ENCODE peak calls at places on chromosomes 7 and 10, in six cellular contexts. Z is HCT116, I is HL-60, C is SK-N-SH, Q is A549, B is GM23338. X is an unnamed sample.
A peak's percentile ranks its signal among the peaks of the same experiment; 100 is the strongest.

GRCh38 chr10:75223507-75223906 is 12.2 kb downstream of the COMTD1 start:
- DNase-seq in Z (no peak), I (no peak), C (no peak), Q (no peak), B (peak; percentile 83), X (no peak)

GRCh38 chr10:63114031-63114814 is 18.9 kb upstream of the NRBF2 start:
- DNase-seq in Z (no peak), I (peak; percentile 86), C (no peak), Q (no peak), B (no peak), X (no peak)

GRCh38 chr10:76382381-76382851 is 951.0 kb downstream of the LRMDA start:
- DNase-seq in Z (no peak), I (no peak), C (no peak), Q (no peak), B (no peak), X (no peak)

GRCh38 chr10:43114743-43115611 is 23.3 kb upstream of the CSGALNACT2 start:
- DNase-seq in Z (no peak), I (no peak), C (no peak), Q (no peak), B (no peak), X (no peak)

GRCh38 chr7:35758421-35758820 is 42.4 kb upstream of the SEPTIN7 start:
- DNase-seq in Z (no peak), I (no peak), C (peak; percentile 53), Q (peak; percentile 16), B (peak; percentile 48), X (no peak)

GRCh38 chr7:133434246-133434865 is 181.5 kb downstream of the EXOC4 start:
- DNase-seq in Z (no peak), I (peak; percentile 28), C (peak; percentile 61), Q (peak; percentile 21), B (peak; percentile 66), X (no peak)

GRCh38 chr10:91799580-91799975 is 1.4 kb downstream of the TNKS2 start:
- DNase-seq in Z (no peak), I (no peak), C (no peak), Q (peak; percentile 21), B (no peak), X (no peak)

GRCh38 chr7:42222891-42223290 is 14.1 kb downstream of the GLI3 start:
- DNase-seq in Z (no peak), I (no peak), C (no peak), Q (no peak), B (peak; percentile 85), X (no peak)

GRCh38 chr7:132152490-132152889 is 423.8 kb downstream of the PLXNA4 start:
- DNase-seq in Z (no peak), I (no peak), C (no peak), Q (no peak), B (no peak), X (no peak)

GRCh38 chr10:46544989-46545791 is 11.3 kb downstream of the GPRIN2 start:
- DNase-seq in Z (peak; percentile 10), I (peak; percentile 34), C (peak; percentile 62), Q (peak; percentile 89), B (peak; percentile 84), X (no peak)

GRCh38 chr10:48253970-48254657 is 20.4 kb downstream of the FRMPD2 start:
- DNase-seq in Z (no peak), I (no peak), C (no peak), Q (no peak), B (no peak), X (no peak)

GRCh38 chr10:57017356-57018037 is 656.4 kb upstream of the ZWINT start:
- DNase-seq in Z (no peak), I (no peak), C (no peak), Q (no peak), B (no peak), X (no peak)

GRCh38 chr7:29179110-29179509 is 15.5 kb upstream of the CHN2 start:
- DNase-seq in Z (no peak), I (no peak), C (no peak), Q (no peak), B (no peak), X (no peak)

GRCh38 chr7:29173458-29173857 is 21.1 kb upstream of the CHN2 start:
- DNase-seq in Z (no peak), I (no peak), C (no peak), Q (no peak), B (no peak), X (no peak)

GRCh38 chr7:29177963-29178612 is 16.5 kb upstream of the CHN2 start:
- DNase-seq in Z (no peak), I (peak; percentile 29), C (no peak), Q (no peak), B (no peak), X (no peak)
- TF ChIP-seq REST in Z (no peak), I (no peak), C (no peak), Q (no peak), B (no peak), X (no peak)

DNA sequence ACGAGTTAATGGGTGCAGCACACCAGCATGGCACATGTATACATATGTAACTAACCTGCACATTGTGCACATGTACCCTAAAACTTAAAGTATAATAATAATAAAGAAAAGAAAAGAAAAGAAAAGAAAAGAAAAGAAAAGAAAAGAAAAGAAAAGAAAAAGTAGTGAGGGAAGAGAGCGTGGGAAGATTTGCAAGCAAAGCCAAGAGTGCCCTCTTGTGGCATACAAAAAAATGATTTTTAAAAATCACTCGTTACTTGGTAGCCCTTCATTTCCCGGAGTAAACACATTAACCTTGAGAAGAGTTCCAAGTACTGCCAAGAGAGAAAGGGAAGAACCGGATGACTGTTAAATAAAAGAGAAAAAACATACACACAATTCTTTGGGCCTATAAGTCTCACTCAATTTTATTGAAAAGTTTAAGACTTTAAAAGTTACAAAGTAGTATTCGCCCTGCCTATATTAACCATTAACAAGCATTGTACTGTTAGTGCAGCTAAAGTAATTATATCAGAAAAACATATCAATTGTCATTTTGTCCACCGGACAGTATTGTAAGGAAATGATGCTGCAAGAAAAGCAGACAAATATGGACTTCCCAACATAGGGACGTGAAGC is 6.2 kb upstream of the CH25H start:
- DNase-seq in Z (no peak), I (no peak), C (peak; percentile 34), Q (peak; percentile 42), B (peak; percentile 75), X (peak; percentile 12)
- TF ChIP-seq REST in Z (no peak), I (no peak), C (no peak), Q (no peak), B (no peak), X (no peak)

DNA sequence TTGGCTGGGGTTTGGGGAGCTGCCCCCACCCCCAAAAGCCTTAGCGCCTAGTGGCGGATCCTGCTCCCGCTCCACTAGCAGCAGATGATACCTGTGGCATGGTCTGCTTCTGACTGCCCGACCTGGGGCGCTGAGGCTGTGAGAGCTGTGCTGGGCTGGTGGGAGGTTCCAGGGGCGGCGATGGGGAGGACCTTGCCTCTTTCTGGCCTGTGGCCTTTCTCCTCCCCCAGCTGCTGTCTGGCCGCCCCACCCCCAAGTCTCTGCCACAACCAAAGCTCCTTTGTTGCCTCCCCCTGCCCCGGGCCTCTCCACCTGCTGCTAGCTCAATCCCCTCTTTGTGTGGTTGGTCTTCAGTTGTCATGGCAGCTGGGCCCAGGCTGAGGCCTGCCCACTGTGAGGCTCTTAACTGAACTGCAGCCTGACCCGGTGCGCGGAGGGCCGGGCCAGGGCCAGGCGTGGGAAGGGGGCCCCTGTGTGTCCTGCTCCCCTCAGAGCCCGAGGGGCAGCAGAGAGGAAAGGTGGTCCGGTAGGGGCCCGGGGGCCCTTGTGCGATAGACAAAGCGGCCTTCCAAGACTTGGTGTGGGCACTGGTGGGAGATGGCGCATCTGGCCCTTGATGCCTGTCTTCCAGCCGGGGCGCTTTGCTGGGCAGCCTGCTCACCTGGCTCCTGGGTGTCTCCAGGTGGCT is 4.7 kb downstream of the ZNF775 start:
- DNase-seq in Z (no peak), I (no peak), C (peak; percentile 49), Q (no peak), B (peak; percentile 97), X (no peak)
- TF ChIP-seq REST in Z (no peak), I (no peak), C (no peak), Q (no peak), B (no peak), X (no peak)

DNA sequence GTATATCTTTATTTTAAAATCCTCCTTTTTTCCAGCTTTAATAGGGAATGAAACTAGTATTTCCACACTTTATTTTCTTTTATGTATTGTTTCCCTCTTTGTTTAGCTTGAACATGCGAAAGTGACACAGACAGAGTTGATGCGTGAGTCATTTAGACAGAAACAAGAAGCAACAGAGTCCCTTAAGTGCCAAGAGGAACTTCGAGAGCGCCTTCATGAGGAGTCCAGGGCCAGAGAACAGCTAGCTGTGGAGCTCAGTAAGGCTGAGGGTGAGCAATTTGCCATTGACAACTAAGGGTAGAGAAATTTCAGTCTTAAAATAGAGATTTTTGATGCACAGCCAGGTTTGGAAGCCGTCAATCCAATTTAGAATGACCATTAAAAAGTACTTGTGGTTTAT is 73.1 kb downstream of the CYP51A1 start:
- DNase-seq in Z (no peak), I (peak; percentile 6), C (no peak), Q (no peak), B (no peak), X (no peak)
- TF ChIP-seq REST in Z (no peak), I (no peak), C (no peak), Q (no peak), B (no peak), X (no peak)

DNA sequence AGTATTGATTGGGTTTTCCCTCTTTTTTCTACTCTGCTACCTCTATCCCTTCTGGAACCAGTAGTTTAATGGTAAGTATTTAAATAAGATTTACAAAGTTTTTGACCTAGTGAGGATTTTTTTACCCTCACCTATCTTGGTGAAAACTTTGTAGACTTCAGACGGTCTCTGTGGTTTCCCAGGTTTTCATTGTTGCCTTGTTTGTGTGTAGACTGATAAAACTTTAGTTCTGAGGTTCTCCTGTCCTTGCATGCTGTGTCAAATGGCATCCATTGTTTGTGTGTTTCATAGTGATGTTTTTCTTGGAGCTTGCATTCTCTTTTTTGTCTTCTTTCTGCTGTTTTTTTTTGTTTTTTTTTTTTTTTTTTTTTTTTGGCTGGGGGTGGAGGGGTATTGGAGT is 22.6 kb downstream of the ZNRF2 start:
- DNase-seq in Z (no peak), I (no peak), C (no peak), Q (no peak), B (no peak), X (no peak)
- TF ChIP-seq REST in Z (no peak), I (no peak), C (no peak), Q (no peak), B (no peak), X (no peak)

GRCh38 chr7:143882611-143883078 is 19.3 kb downstream of the TCAF1 start:
- DNase-seq in Z (no peak), I (no peak), C (peak; percentile 96), Q (no peak), B (peak; percentile 49), X (no peak)
- TF ChIP-seq REST in Z (no peak), I (no peak), C (peak; percentile 42), Q (no peak), B (no peak), X (no peak)